ENCODE peak calls at places on chromosomes 16 and 17, in six cellular contexts. M is OCI-LY7; S is tibial nerve; G is CD8-positive, alpha-beta T cell; Q is cardiac fibroblast; L is bronchial epithelial cell. A is an unnamed sample.

GRCh38 chr17:63528183-63528582 is 5.0 kb downstream of the KCNH6 start:
- DNase-seq in M (no peak), S (no peak), G (no peak), Q (no peak), L (no peak), A (no peak)

GRCh38 chr17:6823011-6823442 is 8.5 kb downstream of the TEKT1 start:
- DNase-seq in M (no peak), S (no peak), G (no peak), Q (peak; percentile 65), L (peak; percentile 81), A (peak; percentile 93)

GRCh38 chr17:74147436-74147835 is 56.0 kb upstream of the RPL38 start:
- DNase-seq in M (no peak), S (no peak), G (no peak), Q (no peak), L (no peak), A (no peak)

GRCh38 chr17:61454095-61454931 is 2.1 kb downstream of the TBX4 start:
- DNase-seq in M (no peak), S (no peak), G (no peak), Q (no peak), L (no peak), A (no peak)

GRCh38 chr17:18106211-18106610 is 2.3 kb upstream of the MYO15A start:
- DNase-seq in M (no peak), S (no peak), G (no peak), Q (no peak), L (no peak), A (no peak)

GRCh38 chr17:77496401-77496801 is 355.6 kb downstream of the SEC14L1 start:
- DNase-seq in M (no peak), S (peak; percentile 11), G (no peak), Q (no peak), L (no peak), A (no peak)

GRCh38 chr16:23949630-23950290 is 114.0 kb downstream of the PRKCB start:
- DNase-seq in M (peak; percentile 59), S (no peak), G (peak; percentile 40), Q (no peak), L (no peak), A (no peak)

GRCh38 chr16:70331588-70332358 is 14.9 kb upstream of the DDX19A start:
- DNase-seq in M (peak; percentile 34), S (no peak), G (no peak), Q (peak; percentile 12), L (no peak), A (no peak)

GRCh38 chr17:40329981-40330794 is 21.2 kb downstream of the RARA start:
- DNase-seq in M (no peak), S (no peak), G (no peak), Q (no peak), L (no peak), A (no peak)

GRCh38 chr16:6427621-6428020 is 905.0 kb upstream of the RBFOX1 start:
- DNase-seq in M (no peak), S (no peak), G (no peak), Q (no peak), L (no peak), A (no peak)

GRCh38 chr16:24748242-24748641 is 18.8 kb downstream of the TNRC6A start:
- DNase-seq in M (no peak), S (no peak), G (no peak), Q (peak; percentile 88), L (peak; percentile 92), A (peak; percentile 79)

GRCh38 chr17:74217036-74217725 is 3.8 kb downstream of the TTYH2 start:
- DNase-seq in M (peak; percentile 39), S (no peak), G (no peak), Q (no peak), L (no peak), A (no peak)

GRCh38 chr17:77364381-77364911 is 223.7 kb downstream of the SEC14L1 start:
- DNase-seq in M (no peak), S (no peak), G (no peak), Q (no peak), L (no peak), A (no peak)

GRCh38 chr16:53043462-53043861 is 9.2 kb downstream of the CHD9NB start:
- DNase-seq in M (no peak), S (no peak), G (no peak), Q (peak; percentile 53), L (no peak), A (no peak)

GRCh38 chr16:57167951-57168350 is 17.9 kb downstream of the PSME3IP1 start:
- DNase-seq in M (peak; percentile 84), S (no peak), G (no peak), Q (peak; percentile 88), L (peak; percentile 77), A (peak; percentile 46)

GRCh38 chr17:78929908-78930775 is 5.0 kb upstream of the TIMP2 start:
- DNase-seq in M (no peak), S (no peak), G (no peak), Q (no peak), L (no peak), A (no peak)

GRCh38 chr17:9054146-9054545 is 32.8 kb downstream of the NTN1 start:
- DNase-seq in M (no peak), S (no peak), G (no peak), Q (no peak), L (no peak), A (no peak)

GRCh38 chr17:17911003-17911613 is 61.1 kb downstream of the TOM1L2 start:
- DNase-seq in M (no peak), S (no peak), G (no peak), Q (no peak), L (no peak), A (no peak)

GRCh38 chr16:80014241-80014939 is 413.9 kb upstream of the MAF start:
- DNase-seq in M (no peak), S (no peak), G (no peak), Q (no peak), L (peak; percentile 50), A (no peak)

GRCh38 chr17:66322764-66323163 is 20.4 kb downstream of the PRKCA start:
- DNase-seq in M (no peak), S (no peak), G (no peak), Q (no peak), L (no peak), A (no peak)

GRCh38 chr17:61508912-61509311 is 56.7 kb downstream of the TBX4 start:
- DNase-seq in M (no peak), S (no peak), G (no peak), Q (no peak), L (peak; percentile 18), A (no peak)

GRCh38 chr16:50386139-50386538 is 17.4 kb upstream of the BRD7 start:
- DNase-seq in M (no peak), S (no peak), G (no peak), Q (no peak), L (no peak), A (no peak)

GRCh38 chr16:50376997-50377396 is 8.2 kb upstream of the BRD7 start:
- DNase-seq in M (no peak), S (no peak), G (no peak), Q (peak; percentile 13), L (no peak), A (no peak)

GRCh38 chr16:50384500-50385122 is 15.8 kb upstream of the BRD7 start:
- DNase-seq in M (peak; percentile 23), S (no peak), G (no peak), Q (no peak), L (no peak), A (no peak)

GRCh38 chr16:50378417-50378816 is 9.6 kb upstream of the BRD7 start:
- DNase-seq in M (no peak), S (no peak), G (no peak), Q (no peak), L (no peak), A (no peak)

GRCh38 chr16:50381679-50382440 is 13.1 kb upstream of the BRD7 start:
- DNase-seq in M (no peak), S (no peak), G (no peak), Q (no peak), L (no peak), A (no peak)
- TF ChIP-seq CTCF in M (peak; percentile 38), S (no peak), G (no peak), Q (peak; percentile 15), L (no peak), A (no peak)

GRCh38 chr16:1055557-1055924 is 17.0 kb upstream of the SSTR5 start:
- DNase-seq in M (no peak), S (no peak), G (no peak), Q (no peak), L (no peak), A (no peak)
- TF ChIP-seq CTCF in M (no peak), S (no peak), G (no peak), Q (no peak), L (no peak), A (no peak)

DNA sequence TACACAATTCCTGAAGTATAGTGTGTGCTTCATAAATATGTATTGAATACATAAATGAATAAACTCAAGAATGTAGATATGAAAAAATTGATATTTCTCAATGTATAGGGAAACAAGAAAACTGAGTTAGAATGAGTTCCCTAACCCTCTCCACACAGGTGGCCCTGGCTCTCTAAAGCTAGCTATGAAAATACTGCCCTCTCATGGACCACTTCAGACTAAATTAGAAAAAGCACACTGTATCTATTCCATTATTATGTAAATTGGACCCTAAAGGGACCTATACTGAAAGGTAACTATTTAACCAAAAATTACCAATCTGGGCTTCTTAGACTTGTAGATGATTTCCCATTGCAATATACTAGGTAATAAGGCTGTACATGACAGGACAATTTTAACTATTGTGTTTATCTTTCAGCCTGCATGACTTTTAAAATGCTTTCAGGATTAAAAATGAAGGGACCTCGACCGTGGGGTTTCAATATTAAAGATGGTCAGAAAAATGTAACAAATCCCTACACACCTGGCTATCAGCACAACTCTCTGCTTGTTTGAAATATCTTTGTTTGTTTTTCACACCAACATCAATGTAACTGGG is 672.5 kb upstream of the KIF2B start:
- DNase-seq in M (peak; percentile 1), S (no peak), G (no peak), Q (peak; percentile 10), L (peak; percentile 1), A (peak; percentile 2)
- TF ChIP-seq CTCF in M (peak; percentile 48), S (no peak), G (no peak), Q (no peak), L (no peak), A (no peak)

GRCh38 chr16:77899416-77899815 is 111.1 kb downstream of the VAT1L start:
- DNase-seq in M (no peak), S (no peak), G (no peak), Q (no peak), L (no peak), A (no peak)

GRCh38 chr16:77897831-77898540 is 109.6 kb downstream of the VAT1L start:
- DNase-seq in M (no peak), S (no peak), G (no peak), Q (no peak), L (no peak), A (no peak)

GRCh38 chr16:77897038-77897437 is 108.7 kb downstream of the VAT1L start:
- DNase-seq in M (no peak), S (no peak), G (no peak), Q (peak; percentile 47), L (no peak), A (no peak)

GRCh38 chr16:77896357-77896972 is 108.1 kb downstream of the VAT1L start:
- DNase-seq in M (no peak), S (no peak), G (no peak), Q (peak; percentile 23), L (no peak), A (no peak)

DNA sequence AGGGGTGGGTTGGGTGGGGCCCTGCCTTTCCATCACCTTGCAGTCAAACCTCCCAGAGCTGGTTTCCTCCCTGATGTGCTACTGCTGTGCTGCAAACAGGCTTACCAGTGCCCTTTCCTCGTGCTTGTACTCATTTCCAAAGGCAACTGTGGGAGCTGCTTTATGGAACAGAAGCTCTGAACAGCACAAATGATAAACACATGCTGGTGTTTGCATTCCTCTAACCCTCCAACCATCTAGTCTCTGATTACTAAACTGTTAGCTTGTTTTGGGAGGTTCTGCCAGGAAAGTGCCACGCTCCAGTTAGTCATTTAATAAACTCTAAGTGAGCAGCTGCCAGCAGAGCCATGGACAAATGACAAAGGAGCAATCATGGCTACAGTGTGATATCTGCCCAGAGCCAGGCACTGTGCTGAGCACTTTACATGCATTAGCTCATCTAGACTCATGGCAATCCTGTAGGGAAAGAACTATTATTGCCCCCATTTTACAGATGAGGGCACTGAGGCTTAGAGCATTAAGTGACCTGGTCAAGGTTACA is 110.4 kb downstream of the VAT1L start:
- DNase-seq in M (no peak), S (no peak), G (no peak), Q (peak; percentile 32), L (no peak), A (no peak)
- TF ChIP-seq CTCF in M (no peak), S (no peak), G (no peak), Q (no peak), L (no peak), A (no peak)